ENCODE peak calls at places on chromosomes 4 and X, in five cellular contexts. E, V, Z, F and L are unnamed samples.

GRCh38 chrX:85111347-85111746 is 107.7 kb downstream of the APOOL start:
- DNase-seq in E (peak; percentile 4), Z (peak; percentile 26), V (peak; percentile 8), F (peak; percentile 28), L (no peak)

GRCh38 chrX:117936162-117936561 is 180.4 kb downstream of the KLHL13 start:
- DNase-seq in F (no peak), V (no peak), Z (no peak), E (no peak), L (no peak)

GRCh38 chr4:153628796-153629315 is 55.2 kb upstream of the TLR2 start:
- DNase-seq in Z (no peak), F (no peak), V (no peak), E (no peak), L (no peak)

GRCh38 chr4:79923290-79923689 is 149.7 kb downstream of the ANTXR2 start:
- DNase-seq in V (no peak), Z (no peak), F (no peak), E (no peak), L (no peak)

GRCh38 chr4:47513493-47513892 is 28.4 kb downstream of the ATP10D start:
- DNase-seq in Z (no peak), E (no peak), F (no peak), V (no peak), L (no peak)

GRCh38 chr4:8039290-8039689 is 99.6 kb upstream of the AFAP1 start:
- DNase-seq in Z (no peak), F (peak; percentile 10), E (peak; percentile 85), V (no peak), L (no peak)

GRCh38 chr4:167581449-167581965 is 347.2 kb upstream of the SPOCK3 start:
- DNase-seq in Z (no peak), E (no peak), V (no peak), F (no peak), L (no peak)

GRCh38 chr4:18568600-18568999 is 547.0 kb upstream of the LCORL start:
- DNase-seq in F (peak; percentile 15), V (no peak), E (no peak), Z (no peak), L (no peak)

GRCh38 chrX:11427082-11428033 is 134.1 kb downstream of the AMELX start:
- DNase-seq in V (peak; percentile 26), Z (peak; percentile 37), F (peak; percentile 46), E (peak; percentile 26), L (peak; percentile 27)

GRCh38 chr4:180811556-180811955 is 1431.6 kb upstream of the TENM3 start:
- DNase-seq in Z (no peak), F (peak; percentile 14), V (no peak), E (no peak), L (no peak)

GRCh38 chr4:159193256-159193655 is 90.4 kb downstream of the RAPGEF2 start:
- DNase-seq in Z (no peak), F (no peak), E (no peak), V (no peak), L (no peak)

GRCh38 chr4:159188646-159189045 is 85.8 kb downstream of the RAPGEF2 start:
- DNase-seq in F (no peak), E (no peak), V (no peak), Z (no peak), L (no peak)

GRCh38 chr4:159191989-159192388 is 89.1 kb downstream of the RAPGEF2 start:
- DNase-seq in E (no peak), Z (no peak), F (peak; percentile 87), V (no peak), L (no peak)

GRCh38 chr4:159195400-159195799 is 92.5 kb downstream of the RAPGEF2 start:
- DNase-seq in E (no peak), Z (no peak), F (no peak), V (no peak), L (no peak)

GRCh38 chr4:159190646-159191045 is 87.8 kb downstream of the RAPGEF2 start:
- DNase-seq in E (no peak), Z (no peak), F (no peak), V (no peak), L (no peak)
- TF ChIP-seq CTCF in E (no peak), Z (no peak), F (no peak), V (no peak), L (no peak)

GRCh38 chrX:103063191-103063845 is 653 bp downstream of the BEX1 start:
- DNase-seq in Z (no peak), E (peak; percentile 78), V (no peak), F (peak; percentile 54), L (peak; percentile 25)
- TF ChIP-seq CTCF in Z (no peak), E (peak; percentile 16), V (no peak), F (peak; percentile 3), L (peak; percentile 48)

GRCh38 chr4:29079260-29079659 is 1640.9 kb upstream of the PCDH7 start:
- DNase-seq in Z (no peak), F (no peak), V (no peak), E (no peak), L (no peak)
- TF ChIP-seq CTCF in Z (no peak), F (no peak), V (no peak), E (no peak), L (no peak)

GRCh38 chrX:30489323-30489722 is 88.2 kb downstream of the TASL start:
- DNase-seq in V (no peak), Z (no peak), F (no peak), E (no peak), L (no peak)
- TF ChIP-seq CTCF in V (no peak), Z (no peak), F (peak; percentile 21), E (peak; percentile 38), L (no peak)

DNA sequence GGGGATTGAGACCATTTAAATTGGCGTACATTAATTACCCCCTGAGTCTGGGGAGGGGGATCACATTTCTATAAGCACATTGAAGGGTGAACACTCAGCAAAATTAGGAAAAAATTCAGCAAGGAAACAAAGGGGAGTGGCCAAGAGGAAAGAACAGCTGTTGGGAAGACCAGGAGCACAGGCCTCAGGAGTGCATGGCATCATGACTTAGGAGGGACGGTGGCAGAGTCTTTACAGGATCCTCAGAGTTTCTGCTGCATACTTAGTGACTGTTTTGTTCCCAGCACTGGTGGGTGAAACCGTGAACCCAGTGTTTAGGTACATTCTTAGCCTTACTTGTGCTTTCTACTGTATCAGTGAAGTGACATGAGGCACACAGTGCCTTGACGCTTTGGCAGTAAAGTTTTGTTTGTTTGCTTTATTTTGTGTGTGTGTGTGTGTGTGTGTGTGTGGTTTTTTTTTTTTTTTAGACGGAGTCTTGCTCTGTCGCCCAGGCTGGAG is 121.3 kb downstream of the CBR4 start:
- DNase-seq in E (no peak), V (no peak), Z (no peak), F (no peak), L (no peak)
- TF ChIP-seq CTCF in E (no peak), V (no peak), Z (no peak), F (no peak), L (no peak)